ENCODE peak calls at places on chromosome 12, in six cellular contexts. H is body of pancreas, F is prostate gland, I is lower leg skin, O is uterus, Z is IMR-90. N is an unnamed sample.

GRCh38 chr12:114131824-114132223 is 165.7 kb upstream of the RBM19 start:
- DNase-seq in H (no peak), F (no peak), I (no peak), O (no peak), Z (no peak), N (no peak)

GRCh38 chr12:112906712-112907414 is at the start of gene OAS1:
- DNase-seq in H (no peak), F (peak), I (no peak), O (peak), Z (peak), N (no peak)

GRCh38 chr12:120961604-120962486 is 16.5 kb upstream of the HNF1A start:
- DNase-seq in H (peak), F (peak), I (no peak), O (no peak), Z (no peak), N (peak)

GRCh38 chr12:114407566-114408411 is 1.8 kb upstream of the TBX5 start:
- DNase-seq in H (no peak), F (no peak), I (no peak), O (no peak), Z (peak), N (no peak)

GRCh38 chr12:100317371-100317770 is 39.5 kb upstream of the SLC17A8 start:
- DNase-seq in H (no peak), F (no peak), I (no peak), O (no peak), Z (no peak), N (no peak)

GRCh38 chr12:106583578-106584103 is 837 bp downstream of the RFX4 start:
- DNase-seq in H (no peak), F (no peak), I (no peak), O (no peak), Z (peak), N (no peak)

GRCh38 chr12:124694846-124695497 is 127.6 kb upstream of the NCOR2 start:
- DNase-seq in H (no peak), F (peak), I (no peak), O (peak), Z (peak), N (no peak)

GRCh38 chr12:49482095-49483051 is 56.5 kb upstream of the KCNH3 start:
- DNase-seq in H (no peak), F (no peak), I (no peak), O (no peak), Z (peak), N (no peak)

GRCh38 chr12:750356-751191 is 1.8 kb upstream of the WNK1 start:
- DNase-seq in H (no peak), F (no peak), I (no peak), O (no peak), Z (no peak), N (no peak)

GRCh38 chr12:24072302-24072701 is 122.8 kb upstream of the SOX5 start:
- DNase-seq in H (no peak), F (no peak), I (no peak), O (no peak), Z (peak), N (no peak)

GRCh38 chr12:104011265-104011664 is 38.7 kb downstream of the GLT8D2 start:
- DNase-seq in H (no peak), F (no peak), I (no peak), O (no peak), Z (peak), N (no peak)

GRCh38 chr12:93163260-93164036 is 214.3 kb upstream of the NUDT4 start:
- DNase-seq in H (no peak), F (no peak), I (no peak), O (no peak), Z (peak), N (no peak)

GRCh38 chr12:85279449-85280137 is 427 bp upstream of the ALX1 start:
- DNase-seq in H (no peak), F (no peak), I (no peak), O (no peak), Z (no peak), N (peak)

GRCh38 chr12:1886396-1887008 is 31.9 kb downstream of the CACNA2D4 start:
- DNase-seq in H (no peak), F (no peak), I (no peak), O (no peak), Z (no peak), N (no peak)

GRCh38 chr12:54017027-54017788 is 8.4 kb downstream of the HOXC8 start:
- DNase-seq in H (no peak), F (no peak), I (no peak), O (no peak), Z (no peak), N (no peak)

GRCh38 chr12:98456583-98457573 is 58.5 kb upstream of the TMPO start:
- DNase-seq in H (peak), F (peak), I (peak), O (no peak), Z (peak), N (peak)

GRCh38 chr12:120703311-120703942 is 6.8 kb upstream of the UNC119B start:
- DNase-seq in H (no peak), F (no peak), I (no peak), O (no peak), Z (no peak), N (no peak)

GRCh38 chr12:30602678-30603077 is 93.0 kb downstream of the IPO8 start:
- DNase-seq in H (no peak), F (no peak), I (no peak), O (no peak), Z (no peak), N (no peak)

GRCh38 chr12:44021471-44021971 is 185.6 kb downstream of the TMEM117 start:
- DNase-seq in H (no peak), F (no peak), I (no peak), O (no peak), Z (no peak), N (no peak)

GRCh38 chr12:123030686-123031085 is 50.2 kb downstream of the ARL6IP4 start:
- DNase-seq in H (no peak), F (no peak), I (no peak), O (no peak), Z (no peak), N (no peak)

GRCh38 chr12:99915251-99916082 is 69.3 kb downstream of the ANKS1B start:
- DNase-seq in H (no peak), F (no peak), I (no peak), O (no peak), Z (peak), N (no peak)

GRCh38 chr12:52009081-52009751 is 2.5 kb downstream of the TAMALIN start:
- DNase-seq in H (no peak), F (no peak), I (no peak), O (peak), Z (no peak), N (no peak)

GRCh38 chr12:52005903-52006703 is 643 bp upstream of the TAMALIN start:
- DNase-seq in H (peak), F (no peak), I (peak), O (peak), Z (no peak), N (peak)

GRCh38 chr12:52007982-52008510 is 1.3 kb downstream of the TAMALIN start:
- DNase-seq in H (no peak), F (no peak), I (no peak), O (no peak), Z (no peak), N (no peak)

GRCh38 chr12:52006726-52007157 is at the start of gene TAMALIN:
- DNase-seq in H (peak), F (peak), I (peak), O (peak), Z (peak), N (peak)

DNA sequence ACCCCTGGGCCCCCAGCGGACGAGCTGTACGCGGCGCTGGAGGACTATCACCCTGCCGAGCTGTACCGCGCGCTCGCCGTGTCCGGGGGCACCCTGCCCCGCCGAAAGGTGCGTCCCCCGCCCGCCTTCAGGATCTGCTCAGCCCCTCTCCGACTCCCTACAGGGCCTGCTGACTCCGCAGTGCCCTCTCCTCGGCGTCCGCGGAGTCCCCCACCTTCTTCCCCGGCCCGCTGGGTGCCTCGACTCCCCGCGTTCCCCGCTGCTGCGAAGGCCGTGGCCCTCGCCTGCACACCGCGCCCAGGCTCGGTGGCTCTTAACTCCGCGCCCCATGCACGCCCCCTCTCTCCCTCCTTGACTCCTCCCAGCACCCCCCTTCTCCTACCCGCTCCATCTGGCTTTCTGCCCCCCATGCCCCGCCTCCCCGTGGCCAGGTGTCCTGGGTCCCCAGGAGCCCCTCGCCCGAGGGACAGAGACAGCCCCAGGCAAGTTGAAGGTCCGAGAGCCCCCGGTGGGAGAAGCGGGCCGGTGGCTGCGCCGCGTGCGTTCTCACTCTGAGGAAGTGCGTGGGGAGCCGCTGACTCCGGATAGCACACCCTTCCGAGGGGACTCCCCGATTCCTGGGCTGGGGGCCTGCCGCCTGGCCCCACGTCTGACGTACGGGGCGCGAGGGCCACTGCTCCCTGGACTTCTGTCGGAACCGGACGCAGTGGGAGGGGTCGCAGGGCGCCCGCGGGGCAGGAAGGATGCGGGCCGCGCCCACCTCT is 594 bp downstream of the TAMALIN start:
- DNase-seq in H (no peak), F (no peak), I (peak), O (peak), Z (no peak), N (no peak)
- TF ChIP-seq POLR2A in H (peak), F (no peak), I (no peak), O (peak), Z (no peak), N (peak)

GRCh38 chr12:65546528-65546927 is 268.0 kb downstream of the MSRB3 start:
- DNase-seq in H (no peak), F (no peak), I (no peak), O (no peak), Z (no peak), N (no peak)
- TF ChIP-seq CTCF in H (no peak), F (no peak), I (no peak), O (no peak), Z (no peak), N (no peak)

GRCh38 chr12:11761869-11762567 is 112.5 kb downstream of the ETV6 start:
- DNase-seq in H (no peak), F (no peak), I (no peak), O (no peak), Z (no peak), N (no peak)

GRCh38 chr12:11757531-11757930 is 108.1 kb downstream of the ETV6 start:
- DNase-seq in H (no peak), F (no peak), I (no peak), O (no peak), Z (no peak), N (no peak)

GRCh38 chr12:11758838-11759509 is 109.5 kb downstream of the ETV6 start:
- DNase-seq in H (no peak), F (no peak), I (no peak), O (peak), Z (peak), N (no peak)

GRCh38 chr12:11758087-11758837 is 108.8 kb downstream of the ETV6 start:
- DNase-seq in H (no peak), F (no peak), I (no peak), O (peak), Z (no peak), N (no peak)

DNA sequence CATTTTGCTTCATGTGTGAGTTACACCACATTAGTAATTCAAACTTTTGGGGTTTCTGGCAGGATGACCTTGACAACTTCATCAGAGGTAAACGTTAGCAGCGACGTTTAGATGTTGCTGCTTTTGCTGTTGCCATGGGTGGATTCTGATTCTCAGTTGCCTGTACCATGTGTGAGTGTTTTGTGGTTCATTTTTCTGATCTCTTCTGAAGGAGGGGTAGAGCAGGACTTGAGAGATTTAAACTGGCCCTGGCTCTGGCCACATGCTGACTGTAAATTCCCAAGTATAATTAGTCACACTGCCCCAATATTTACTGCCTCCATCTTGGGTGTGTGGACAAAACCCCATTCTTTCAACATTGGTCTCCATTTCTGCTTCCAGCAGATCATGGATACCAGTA is 110.4 kb downstream of the ETV6 start:
- DNase-seq in H (no peak), F (no peak), I (no peak), O (no peak), Z (no peak), N (no peak)
- TF ChIP-seq POLR2A in H (no peak), F (no peak), I (no peak), O (no peak), Z (no peak), N (no peak)

DNA sequence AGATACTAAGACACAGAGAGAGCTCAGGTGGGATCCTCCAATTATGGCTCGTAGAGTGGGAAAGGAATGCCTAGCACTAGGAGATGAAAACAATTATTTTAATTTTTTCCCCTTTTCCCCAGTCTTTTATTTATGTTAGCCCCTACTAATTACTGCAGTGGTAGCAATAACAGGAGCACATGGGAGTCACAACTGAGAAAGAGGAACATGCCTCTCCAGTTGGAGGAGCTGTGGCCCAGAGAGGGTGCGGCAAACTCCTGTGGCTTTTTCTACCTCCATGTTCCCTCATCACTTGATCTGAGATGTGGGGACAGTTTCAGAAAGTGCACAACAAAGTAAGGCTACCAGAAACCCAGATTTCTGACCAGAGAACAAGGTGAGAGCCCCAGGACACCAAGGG is 25.9 kb upstream of the POC1B start:
- DNase-seq in H (no peak), F (no peak), I (no peak), O (no peak), Z (no peak), N (no peak)
- TF ChIP-seq CTCF in H (no peak), F (no peak), I (no peak), O (no peak), Z (no peak), N (no peak)

GRCh38 chr12:56143225-56143624 is 9.2 kb upstream of the MYL6B start:
- DNase-seq in H (no peak), F (no peak), I (no peak), O (no peak), Z (no peak), N (no peak)

GRCh38 chr12:56143870-56144269 is 8.5 kb upstream of the MYL6B start:
- DNase-seq in H (no peak), F (no peak), I (no peak), O (no peak), Z (no peak), N (no peak)

GRCh38 chr12:56145218-56145617 is 7.2 kb upstream of the MYL6B start:
- DNase-seq in H (no peak), F (no peak), I (no peak), O (no peak), Z (no peak), N (no peak)

GRCh38 chr12:56150563-56150962 is 1.8 kb upstream of the MYL6B start:
- DNase-seq in H (no peak), F (no peak), I (no peak), O (no peak), Z (peak), N (no peak)

GRCh38 chr12:56146492-56147460 is 5.6 kb upstream of the MYL6B start:
- DNase-seq in H (no peak), F (no peak), I (no peak), O (no peak), Z (no peak), N (peak)
- TF ChIP-seq POLR2A in H (peak), F (no peak), I (no peak), O (no peak), Z (no peak), N (no peak)

DNA sequence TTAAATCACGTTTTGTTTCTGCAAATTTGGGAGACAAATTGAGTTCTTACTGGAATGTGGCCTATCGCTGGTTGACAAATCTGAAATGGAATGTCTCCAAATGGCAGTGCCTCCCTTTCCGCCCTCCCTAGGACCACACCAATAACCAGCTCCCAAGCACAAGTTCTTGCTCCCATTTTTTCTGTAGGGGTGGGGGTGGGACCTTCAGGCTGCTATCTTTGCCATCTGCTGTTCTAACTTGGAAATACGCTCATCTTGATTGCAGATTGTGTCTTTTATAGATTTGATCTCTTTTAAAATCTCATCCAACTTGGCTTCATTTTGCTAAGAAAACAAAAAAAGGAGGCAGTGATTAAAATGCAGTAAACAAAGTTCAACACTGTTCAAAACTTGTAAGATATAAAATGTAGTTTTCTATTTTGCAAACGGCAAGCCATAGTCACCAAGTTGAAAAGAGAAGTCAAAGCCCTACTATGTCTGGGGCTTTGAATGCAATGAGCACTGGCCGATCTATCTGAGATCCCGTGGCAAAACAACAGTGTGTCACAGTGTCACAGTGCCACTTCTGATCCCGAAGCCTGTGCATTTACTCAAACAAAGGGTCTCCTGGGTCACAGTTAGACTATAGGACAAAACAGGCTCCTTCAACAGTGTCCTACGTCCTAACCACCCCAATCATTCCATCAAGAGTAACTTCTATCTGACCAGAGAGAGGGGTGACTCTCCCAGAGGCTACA is 13.7 kb upstream of the SELPLG start:
- DNase-seq in H (no peak), F (no peak), I (peak), O (no peak), Z (no peak), N (no peak)
- TF ChIP-seq CTCF in H (no peak), F (no peak), I (no peak), O (no peak), Z (no peak), N (no peak)

DNA sequence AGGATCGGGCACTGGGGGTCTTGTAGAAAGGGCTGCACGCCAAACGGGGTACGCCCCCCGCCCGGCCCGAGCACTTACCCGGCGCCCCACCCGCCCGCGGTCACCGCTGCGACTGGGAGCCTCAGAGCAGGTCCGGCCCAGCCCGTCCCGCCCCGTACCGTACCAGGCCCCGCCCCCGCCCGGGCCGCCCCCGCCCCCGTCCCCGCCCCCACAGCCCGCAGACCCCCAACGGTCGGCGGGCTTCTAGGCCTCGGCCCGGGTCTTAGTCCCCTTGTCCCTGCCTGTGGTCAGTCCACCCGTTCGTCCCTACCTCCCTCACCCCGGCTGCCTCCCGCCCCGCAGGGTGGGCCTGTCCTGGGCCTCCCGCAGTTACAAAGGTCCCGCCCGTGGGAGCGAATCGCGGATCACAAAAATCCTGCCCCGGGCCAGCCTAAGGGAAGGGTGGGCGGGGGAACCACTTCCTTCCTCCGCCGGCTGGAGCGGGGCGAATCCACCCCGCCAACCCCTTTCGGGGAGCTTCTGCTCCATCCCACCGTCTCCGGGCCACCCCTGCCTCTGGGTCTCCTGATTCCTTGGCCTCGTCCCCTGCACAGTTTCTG is at the start of gene HVCN1:
- DNase-seq in H (peak), F (peak), I (peak), O (peak), Z (no peak), N (peak)
- TF ChIP-seq POLR2A in H (no peak), F (no peak), I (no peak), O (no peak), Z (no peak), N (no peak)